ENCODE peak calls at places on chromosome 5, in nine cellular contexts. N is iPS DF 19.7; R is anterior cingulate cortex; A is putamen; S is EL; H is hippocampal formation; T is nucleus accumbens; D is NAMALWA; B is naive thymus-derived CD8-positive, alpha-beta T cell. F is an unnamed sample.

GRCh38 chr5:62431735-62432617 is 19.4 kb downstream of the IPO11 start:
- DNase-seq in N (no peak), R (no peak), A (no peak), S (no peak), H (no peak), T (no peak), D (no peak), B (no peak), F (no peak)

GRCh38 chr5:45696206-45696836 is at the start of gene HCN1:
- DNase-seq in N (peak; percentile 56), R (peak; percentile 71), A (peak; percentile 78), S (no peak), H (peak; percentile 83), T (peak; percentile 83), D (no peak), B (no peak), F (no peak)

GRCh38 chr5:74042559-74043357 is 416.8 kb downstream of the ARHGEF28 start:
- DNase-seq in N (no peak), R (no peak), A (no peak), S (peak; percentile 93), H (no peak), T (no peak), D (no peak), B (no peak), F (no peak)

GRCh38 chr5:133844836-133845235 is 123.6 kb downstream of the C5orf15 start:
- DNase-seq in N (no peak), R (no peak), A (no peak), S (no peak), H (no peak), T (no peak), D (no peak), B (no peak), F (no peak)

GRCh38 chr5:157108961-157109360 is at the start of gene HAVCR2:
- DNase-seq in N (no peak), R (no peak), A (peak; percentile 50), S (no peak), H (peak; percentile 33), T (peak; percentile 10), D (peak; percentile 48), B (peak; percentile 10), F (peak; percentile 3)

GRCh38 chr5:90930062-90930461 is 371.5 kb downstream of the ADGRV1 start:
- DNase-seq in N (no peak), R (no peak), A (no peak), S (no peak), H (no peak), T (no peak), D (no peak), B (no peak), F (no peak)

GRCh38 chr5:136034976-136035375 is 6.2 kb downstream of the TGFBI start:
- DNase-seq in N (no peak), R (no peak), A (no peak), S (no peak), H (no peak), T (no peak), D (no peak), B (no peak), F (no peak)

GRCh38 chr5:172496671-172497371 is 42.5 kb upstream of the SH3PXD2B start:
- DNase-seq in N (no peak), R (peak; percentile 13), A (peak; percentile 37), S (peak; percentile 67), H (no peak), T (no peak), D (no peak), B (no peak), F (no peak)

GRCh38 chr5:101292199-101292598 is 389.1 kb upstream of the ST8SIA4 start:
- DNase-seq in N (no peak), R (no peak), A (no peak), S (no peak), H (no peak), T (no peak), D (no peak), B (no peak), F (no peak)

GRCh38 chr5:140988036-140988997 is 22.0 kb downstream of the PCDHAC2 start:
- DNase-seq in N (no peak), R (no peak), A (peak; percentile 24), S (no peak), H (no peak), T (no peak), D (no peak), B (no peak), F (no peak)

GRCh38 chr5:107275333-107275732 is 395.4 kb downstream of the EFNA5 start:
- DNase-seq in N (no peak), R (no peak), A (no peak), S (no peak), H (no peak), T (no peak), D (no peak), B (no peak), F (no peak)

GRCh38 chr5:5558102-5558501 is 135.6 kb downstream of the ICE1 start:
- DNase-seq in N (no peak), R (no peak), A (no peak), S (no peak), H (no peak), T (no peak), D (no peak), B (no peak), F (no peak)

GRCh38 chr5:61162832-61163567 is 732 bp upstream of the SMIM15 start:
- DNase-seq in N (no peak), R (no peak), A (peak; percentile 24), S (peak; percentile 52), H (no peak), T (no peak), D (peak; percentile 10), B (no peak), F (no peak)

GRCh38 chr5:173454764-173455598 is 126.8 kb upstream of the STC2 start:
- DNase-seq in N (no peak), R (no peak), A (no peak), S (peak; percentile 99), H (no peak), T (no peak), D (no peak), B (no peak), F (no peak)

GRCh38 chr5:141521244-141521781 is 32.4 kb downstream of the PCDHGC5 start:
- DNase-seq in N (no peak), R (no peak), A (peak; percentile 85), S (peak; percentile 98), H (peak; percentile 88), T (peak; percentile 12), D (no peak), B (no peak), F (no peak)

GRCh38 chr5:159913048-159913447 is 3.2 kb upstream of the ADRA1B start:
- DNase-seq in N (no peak), R (no peak), A (no peak), S (peak; percentile 91), H (no peak), T (no peak), D (no peak), B (no peak), F (no peak)

GRCh38 chr5:170755679-170756456 is 27.7 kb upstream of the GABRP start:
- DNase-seq in N (no peak), R (no peak), A (no peak), S (no peak), H (no peak), T (no peak), D (no peak), B (no peak), F (no peak)

GRCh38 chr5:172410839-172411238 is 43.5 kb downstream of the SH3PXD2B start:
- DNase-seq in N (no peak), R (no peak), A (no peak), S (peak; percentile 35), H (no peak), T (no peak), D (no peak), B (no peak), F (no peak)

GRCh38 chr5:37896159-37896558 is 56.3 kb upstream of the GDNF start:
- DNase-seq in N (no peak), R (no peak), A (no peak), S (no peak), H (no peak), T (no peak), D (no peak), B (no peak), F (no peak)

GRCh38 chr5:175728885-175729828 is 71.3 kb downstream of the HRH2 start:
- DNase-seq in N (no peak), R (no peak), A (no peak), S (peak; percentile 14), H (no peak), T (no peak), D (no peak), B (no peak), F (no peak)

GRCh38 chr5:77380636-77381035 is 111.5 kb downstream of the WDR41 start:
- DNase-seq in N (no peak), R (no peak), A (no peak), S (no peak), H (no peak), T (no peak), D (no peak), B (no peak), F (no peak)

GRCh38 chr5:84487963-84488362 is 103.3 kb upstream of the EDIL3 start:
- DNase-seq in N (no peak), R (no peak), A (no peak), S (peak; percentile 34), H (no peak), T (no peak), D (no peak), B (no peak), F (no peak)

F was measured in effector CD8-positive, alpha-beta T cell.